ENCODE peak calls at places on chromosomes 13 and 19, in six cellular contexts. V is transverse colon, C is upper lobe of left lung, F is ovary, R is K562, P is esophagus muscularis mucosa. Q is an unnamed sample.

GRCh38 chr13:87331178-87331577 is 340.0 kb upstream of the SLITRK5 start:
- DNase-seq in V (no peak), C (no peak), F (no peak), R (no peak), P (no peak), Q (no peak)

GRCh38 chr19:47755762-47756626 is 10.6 kb downstream of the NOP53 start:
- DNase-seq in V (no peak), C (peak; percentile 74), F (no peak), R (no peak), P (no peak), Q (no peak)

GRCh38 chr19:16403151-16403977 is 68.4 kb downstream of the EPS15L1 start:
- DNase-seq in V (no peak), C (peak; percentile 54), F (peak; percentile 72), R (no peak), P (peak; percentile 92), Q (peak; percentile 68)

GRCh38 chr19:10372698-10373097 is 7.7 kb downstream of the TYK2 start:
- DNase-seq in V (no peak), C (no peak), F (no peak), R (no peak), P (no peak), Q (no peak)

GRCh38 chr19:51572415-51572814 is 1.3 kb downstream of the ZNF175 start:
- DNase-seq in V (no peak), C (no peak), F (no peak), R (no peak), P (no peak), Q (no peak)

GRCh38 chr19:21130097-21130775 is 11.6 kb upstream of the ZNF431 start:
- DNase-seq in V (no peak), C (no peak), F (no peak), R (no peak), P (no peak), Q (no peak)

GRCh38 chr13:44281252-44282000 is 92.2 kb upstream of the SERP2 start:
- DNase-seq in V (no peak), C (no peak), F (no peak), R (no peak), P (no peak), Q (no peak)

GRCh38 chr19:45161715-45162463 is 1.1 kb upstream of the NKPD1 start:
- DNase-seq in V (no peak), C (peak; percentile 55), F (no peak), R (peak; percentile 54), P (no peak), Q (no peak)

GRCh38 chr19:10230155-10230903 is 802 bp downstream of the S1PR2 start:
- DNase-seq in V (peak; percentile 51), C (peak; percentile 92), F (peak; percentile 76), R (peak; percentile 71), P (no peak), Q (peak; percentile 40)

GRCh38 chr13:42873081-42873480 is 91.7 kb downstream of the FAM216B start:
- DNase-seq in V (no peak), C (no peak), F (no peak), R (no peak), P (no peak), Q (no peak)
- H3K27me3 ChIP-seq in V (no peaks in the 10 kb centered on the region), C (no peaks in the 10 kb centered on the region), F (no peaks in the 10 kb centered on the region), R (no peaks in the 10 kb centered on the region), P (no peaks in the 10 kb centered on the region), Q (no peaks in the 10 kb centered on the region)

GRCh38 chr19:4182082-4182926 is at the start of the genes ANKRD24 and SIRT6:
- DNase-seq in V (peak; percentile 98), C (peak; percentile 99), F (peak; percentile 94), R (peak; percentile 99), P (peak; percentile 98), Q (peak; percentile 89)

GRCh38 chr19:4184718-4185352 is 2.3 kb downstream of the ANKRD24 start:
- DNase-seq in V (no peak), C (no peak), F (no peak), R (no peak), P (no peak), Q (no peak)

GRCh38 chr19:4183967-4184717 is 1.7 kb downstream of the ANKRD24 start:
- DNase-seq in V (no peak), C (peak; percentile 81), F (no peak), R (peak; percentile 43), P (no peak), Q (no peak)

GRCh38 chr19:4178990-4179389 is 3.4 kb downstream of the SIRT6 start:
- DNase-seq in V (no peak), C (peak; percentile 75), F (no peak), R (no peak), P (no peak), Q (no peak)

GRCh38 chr19:4181053-4181508 is 1.3 kb downstream of the SIRT6 start:
- DNase-seq in V (peak; percentile 56), C (no peak), F (no peak), R (peak; percentile 75), P (no peak), Q (no peak)
- H3K4me3 ChIP-seq in V (peak overlapping the region; percentile 76), C (no peak overlapping the region), F (no peak overlapping the region), R (peak overlapping the region; percentile 84), P (no peak overlapping the region), Q (no peak overlapping the region)

GRCh38 chr19:42242512-42243409 is at the start of gene GSK3A:
- DNase-seq in V (peak; percentile 98), C (peak; percentile 99), F (peak; percentile 97), R (peak; percentile 82), P (peak; percentile 99), Q (peak; percentile 99)
- TF ChIP-seq EP300 in V (peak; percentile 48), C (no peak), F (peak; percentile 93), R (no peak), P (no peak), Q (peak; percentile 87)

DNA sequence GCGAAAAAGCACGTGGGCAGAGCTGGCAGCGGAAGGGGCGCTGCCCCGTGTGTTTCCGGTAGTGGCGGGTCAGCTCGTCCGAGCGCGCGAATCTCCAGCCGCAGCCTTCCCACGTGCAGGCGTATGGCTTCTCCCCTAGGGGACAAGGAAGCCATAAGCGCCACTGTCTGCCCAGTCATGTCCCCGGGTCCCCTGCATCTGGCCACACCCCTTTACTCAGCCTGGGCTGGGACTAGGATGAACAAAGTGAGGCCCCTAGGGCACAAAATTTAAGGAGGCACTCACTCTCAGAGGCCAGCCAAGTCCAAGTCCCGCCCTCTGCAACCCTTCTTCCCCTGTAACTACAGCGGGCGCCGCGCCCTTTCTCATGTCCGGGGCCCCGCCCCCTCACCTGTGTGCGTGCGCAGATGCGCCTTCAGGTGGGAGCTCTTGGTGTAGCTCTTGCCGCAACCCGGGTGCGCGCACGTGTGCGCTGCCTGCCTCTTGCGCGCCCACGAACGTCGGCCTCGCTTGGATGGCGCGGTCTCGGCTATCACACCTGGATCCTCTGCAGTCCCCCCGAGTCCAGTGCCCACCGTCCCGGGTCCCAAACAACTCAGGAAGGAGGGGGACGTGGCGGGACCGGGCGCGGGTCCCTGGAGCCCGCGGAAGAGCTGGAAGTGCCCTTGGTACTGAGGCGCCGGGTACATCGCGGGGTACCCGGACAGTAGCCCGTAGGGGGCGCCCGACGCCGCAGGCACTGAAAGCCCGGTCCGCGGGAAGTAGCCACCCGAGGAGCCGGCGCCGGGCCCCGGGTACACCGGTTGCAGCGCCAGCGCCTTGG is 1.9 kb downstream of the KLF1 start:
- DNase-seq in V (peak; percentile 96), C (peak; percentile 98), F (peak; percentile 45), R (peak; percentile 90), P (no peak), Q (no peak)
- H3K27me3 ChIP-seq in V (peaks cover 13% of the 10 kb centered on the region), C (peaks cover 4% of the 10 kb centered on the region), F (no peaks in the 10 kb centered on the region), R (no peaks in the 10 kb centered on the region), P (peaks cover 23% of the 10 kb centered on the region), Q (no peaks in the 10 kb centered on the region)

DNA sequence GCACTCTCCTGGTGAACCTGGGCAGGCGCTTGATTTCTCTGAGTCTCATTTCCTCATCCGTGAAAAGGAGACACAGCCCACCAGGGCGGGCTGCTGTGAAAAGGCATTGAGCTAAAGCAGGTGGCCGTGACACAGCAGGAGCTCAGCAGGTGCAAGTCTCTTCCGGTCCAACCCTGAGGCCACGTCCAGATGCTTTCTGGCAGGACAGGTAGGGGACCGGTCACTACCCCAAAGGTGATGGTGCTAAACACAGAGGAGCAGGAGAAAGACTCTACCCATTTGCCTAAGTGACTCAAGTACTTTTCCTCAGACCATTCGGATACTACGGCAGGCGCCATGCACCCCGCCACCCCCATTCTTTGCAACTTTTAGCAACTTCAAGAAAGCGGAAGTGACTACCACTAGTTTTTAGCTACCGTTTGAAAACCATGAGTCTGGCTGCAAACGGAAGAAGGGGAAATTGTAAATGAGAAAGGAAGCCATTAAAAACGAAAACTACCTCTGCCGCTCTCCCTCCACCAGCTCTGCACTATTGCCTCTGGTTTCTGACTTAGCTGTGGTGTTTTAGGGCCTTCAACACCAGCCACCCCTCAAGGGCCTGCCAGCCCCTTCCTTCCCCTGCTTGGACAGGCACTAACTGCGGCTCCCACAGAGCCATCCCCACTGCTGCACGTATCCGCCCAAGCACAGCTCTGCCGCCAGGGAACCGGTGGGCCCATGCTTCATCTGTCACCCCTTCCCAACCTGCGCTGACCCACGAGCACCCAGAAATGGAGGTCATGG is 4.8 kb downstream of the PPP6R1 start:
- DNase-seq in V (peak; percentile 69), C (no peak), F (no peak), R (no peak), P (no peak), Q (no peak)
- H3K4me3 ChIP-seq in V (peak overlapping the region; percentile 95), C (no peak overlapping the region), F (no peak overlapping the region), R (no peak overlapping the region), P (peak overlapping the region; percentile 28), Q (peak overlapping the region; percentile 4)

GRCh38 chr19:23395041-23395721 is at the start of gene ZNF91:
- DNase-seq in V (peak; percentile 97), C (peak; percentile 89), F (peak; percentile 90), R (peak; percentile 48), P (peak; percentile 99), Q (peak; percentile 98)
- TF ChIP-seq EP300 in V (no peak), C (no peak), F (no peak), R (no peak), P (no peak), Q (peak; percentile 6)

GRCh38 chr19:41014643-41015042 is 23.6 kb downstream of the CYP2B6 start:
- DNase-seq in V (no peak), C (no peak), F (no peak), R (no peak), P (no peak), Q (no peak)
- H3K27me3 ChIP-seq in V (peaks cover 5% of the 10 kb centered on the region), C (no peaks in the 10 kb centered on the region), F (no peaks in the 10 kb centered on the region), R (peaks cover 14% of the 10 kb centered on the region), P (no peaks in the 10 kb centered on the region), Q (no peaks in the 10 kb centered on the region)

Q was measured in tibial nerve.